ENCODE peak calls at places on chromosomes 5 and 9, in six cellular contexts. F is K562, M is uterus, O is hepatocyte, Y is NT2/D1, Z is right atrium auricular region. E is an unnamed sample. For H3K9me3, the result is how much of the 10 kb centered on the place peaks cover.

GRCh38 chr5:89981871-89982773 is 427.4 kb downstream of the CETN3 start:
- DNase-seq in Y (no peak), Z (no peak), F (no peak), M (no peak), O (no peak), E (no peak)

GRCh38 chr5:115461506-115462290 is 82.9 kb downstream of the FEM1C start:
- DNase-seq in O (no peak), Z (no peak), F (no peak), Y (no peak), M (no peak), E (peak)

GRCh38 chr5:143492783-143493182 is 89.3 kb upstream of the NR3C1 start:
- DNase-seq in M (no peak), Y (no peak), F (no peak), Z (no peak), O (no peak), E (no peak)

GRCh38 chr5:172897691-172898512 is 61.3 kb upstream of the RPL26L1 start:
- DNase-seq in M (no peak), F (no peak), Y (no peak), O (peak), Z (no peak), E (peak)

GRCh38 chr5:96520345-96520744 is 87.3 kb upstream of the PCSK1 start:
- DNase-seq in Y (no peak), Z (no peak), M (no peak), F (no peak), O (no peak), E (no peak)

GRCh38 chr9:136244116-136244775 is 1.4 kb downstream of the QSOX2 start:
- DNase-seq in Y (no peak), Z (no peak), F (no peak), O (no peak), M (no peak), E (peak)

GRCh38 chr5:175610381-175610780 is 47.5 kb upstream of the HRH2 start:
- DNase-seq in Z (no peak), O (no peak), F (no peak), Y (no peak), M (no peak), E (no peak)

GRCh38 chr5:120789918-120790714 is 326.0 kb downstream of the PRR16 start:
- DNase-seq in M (no peak), O (no peak), Y (no peak), Z (no peak), F (no peak), E (no peak)

GRCh38 chr5:9104576-9105339 is 441.1 kb downstream of the SEMA5A start:
- DNase-seq in O (no peak), Y (no peak), M (no peak), F (no peak), Z (no peak), E (no peak)

GRCh38 chr5:117590944-117591343 is 1016.3 kb upstream of the SEMA6A start:
- DNase-seq in Z (no peak), O (peak), F (no peak), M (no peak), Y (no peak), E (no peak)

GRCh38 chr5:169656125-169656990 is 19.3 kb downstream of the DOCK2 start:
- DNase-seq in F (no peak), M (no peak), Y (no peak), O (no peak), Z (no peak), E (no peak)

GRCh38 chr5:156865427-156865826 is 15.3 kb downstream of the PPP1R2B start:
- DNase-seq in F (no peak), O (no peak), Z (no peak), Y (no peak), M (no peak), E (no peak)

GRCh38 chr5:134177197-134178171 is 734 bp upstream of the SKP1 start:
- DNase-seq in Y (peak), F (peak), Z (peak), M (peak), O (peak), E (peak)

GRCh38 chr9:94084314-94084713 is at the start of gene PTPDC1:
- DNase-seq in Y (peak), F (peak), O (peak), M (peak), Z (no peak), E (no peak)

GRCh38 chr5:533243-534005 is 9.2 kb upstream of the SLC9A3 start:
- DNase-seq in F (no peak), M (no peak), O (no peak), Y (no peak), Z (no peak), E (no peak)

GRCh38 chr5:125043781-125044391 is 297.4 kb upstream of the ZNF608 start:
- DNase-seq in F (no peak), O (peak), Z (no peak), Y (no peak), M (peak), E (no peak)

GRCh38 chr9:16624356-16624755 is 246.1 kb downstream of the BNC2 start:
- DNase-seq in O (no peak), Z (no peak), Y (no peak), M (no peak), F (no peak), E (no peak)

GRCh38 chr5:149456597-149457392 is 77.7 kb upstream of the IL17B start:
- DNase-seq in F (peak), M (no peak), Z (no peak), O (peak), Y (no peak), E (peak)

GRCh38 chr5:40074801-40075200 is 604.9 kb upstream of the PTGER4 start:
- DNase-seq in Y (no peak), Z (no peak), F (no peak), M (no peak), O (no peak), E (no peak)

GRCh38 chr5:83470920-83471404 is 582 bp upstream of the VCAN start:
- DNase-seq in F (no peak), O (peak), Z (no peak), Y (no peak), M (no peak), E (peak)

GRCh38 chr9:112558476-112558875 is 71.8 kb downstream of the KIAA1958 start:
- DNase-seq in Z (no peak), O (no peak), F (no peak), Y (no peak), M (no peak), E (peak)

GRCh38 chr5:83777856-83778255 is 57.2 kb upstream of the HAPLN1 start:
- DNase-seq in Z (no peak), Y (no peak), F (no peak), O (no peak), M (no peak), E (peak)

GRCh38 chr9:132792547-132792946 is 85.5 kb downstream of the AK8 start:
- DNase-seq in O (no peak), Z (no peak), F (no peak), Y (no peak), M (no peak), E (no peak)

GRCh38 chr5:2184024-2184362 is 301.3 kb upstream of the IRX4 start:
- DNase-seq in F (no peak), M (no peak), O (no peak), Z (no peak), Y (no peak), E (no peak)

GRCh38 chr5:113330533-113331200 is 104.1 kb downstream of the TSSK1B start:
- DNase-seq in Z (no peak), Y (no peak), O (peak), F (peak), M (no peak), E (no peak)

GRCh38 chr5:6383376-6383775 is 5.0 kb upstream of the MED10 start:
- DNase-seq in M (no peak), O (no peak), F (no peak), Z (peak), Y (no peak), E (no peak)

GRCh38 chr5:103938151-103938671 is 375.6 kb upstream of the NUDT12 start:
- DNase-seq in M (no peak), Z (no peak), F (no peak), O (no peak), Y (no peak), E (no peak)

GRCh38 chr9:126793686-126794417 is 11.0 kb upstream of the ZBTB43 start:
- DNase-seq in Y (no peak), Z (no peak), M (no peak), O (no peak), F (no peak), E (peak)

DNA sequence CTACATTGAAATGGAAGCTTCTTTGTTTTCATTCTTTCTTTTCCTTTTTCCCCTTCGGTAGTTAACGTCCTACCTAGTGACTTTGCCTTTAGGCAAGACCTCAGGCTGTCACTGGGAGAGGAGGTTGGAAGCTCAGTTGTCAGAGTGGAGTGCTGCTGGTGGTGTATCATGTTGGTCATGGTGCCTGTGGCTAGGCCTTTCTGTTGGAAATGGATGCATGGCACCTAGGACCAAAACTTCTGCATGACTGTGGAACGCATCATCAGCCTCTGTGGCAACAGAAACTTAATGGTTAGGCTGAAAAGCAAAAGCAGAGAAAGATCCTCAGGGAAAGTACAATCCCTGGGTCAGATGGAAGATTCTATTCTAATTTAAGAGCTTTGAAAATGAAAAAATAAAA is 57.9 kb downstream of the OSTF1 start:
- DNase-seq in O (no peak), M (no peak), Y (no peak), Z (no peak), F (no peak), E (no peak)
- H3K9me3 ChIP-seq in O (under half), M (under half), Y (under half), Z (under half), F (under half), E (under half)

DNA sequence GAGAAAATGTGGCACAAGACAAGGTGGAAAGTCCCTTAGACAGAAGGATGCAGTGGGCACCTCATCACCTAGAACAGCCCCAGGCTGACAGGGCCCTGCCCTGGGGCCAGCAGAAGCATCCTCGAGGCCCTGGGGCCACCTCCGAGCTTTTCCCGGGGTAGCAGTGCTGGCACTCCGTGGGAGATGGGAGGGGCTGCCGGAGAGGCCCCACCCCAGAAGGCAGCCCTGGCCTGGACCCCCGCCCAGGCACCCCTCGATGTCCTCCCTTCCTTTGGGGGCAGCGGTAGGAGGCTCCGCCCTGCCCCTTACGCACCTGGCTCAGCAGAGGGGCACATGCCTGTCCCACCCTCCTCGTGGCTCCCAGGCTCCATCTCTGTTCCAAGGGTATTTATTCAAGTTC is 17.7 kb upstream of the NSMF start:
- DNase-seq in O (no peak), Z (no peak), Y (no peak), M (no peak), F (no peak), E (peak)
- H3K9me3 ChIP-seq in O (under half), Z (under half), Y (under half), M (under half), F (under half), E (under half)

DNA sequence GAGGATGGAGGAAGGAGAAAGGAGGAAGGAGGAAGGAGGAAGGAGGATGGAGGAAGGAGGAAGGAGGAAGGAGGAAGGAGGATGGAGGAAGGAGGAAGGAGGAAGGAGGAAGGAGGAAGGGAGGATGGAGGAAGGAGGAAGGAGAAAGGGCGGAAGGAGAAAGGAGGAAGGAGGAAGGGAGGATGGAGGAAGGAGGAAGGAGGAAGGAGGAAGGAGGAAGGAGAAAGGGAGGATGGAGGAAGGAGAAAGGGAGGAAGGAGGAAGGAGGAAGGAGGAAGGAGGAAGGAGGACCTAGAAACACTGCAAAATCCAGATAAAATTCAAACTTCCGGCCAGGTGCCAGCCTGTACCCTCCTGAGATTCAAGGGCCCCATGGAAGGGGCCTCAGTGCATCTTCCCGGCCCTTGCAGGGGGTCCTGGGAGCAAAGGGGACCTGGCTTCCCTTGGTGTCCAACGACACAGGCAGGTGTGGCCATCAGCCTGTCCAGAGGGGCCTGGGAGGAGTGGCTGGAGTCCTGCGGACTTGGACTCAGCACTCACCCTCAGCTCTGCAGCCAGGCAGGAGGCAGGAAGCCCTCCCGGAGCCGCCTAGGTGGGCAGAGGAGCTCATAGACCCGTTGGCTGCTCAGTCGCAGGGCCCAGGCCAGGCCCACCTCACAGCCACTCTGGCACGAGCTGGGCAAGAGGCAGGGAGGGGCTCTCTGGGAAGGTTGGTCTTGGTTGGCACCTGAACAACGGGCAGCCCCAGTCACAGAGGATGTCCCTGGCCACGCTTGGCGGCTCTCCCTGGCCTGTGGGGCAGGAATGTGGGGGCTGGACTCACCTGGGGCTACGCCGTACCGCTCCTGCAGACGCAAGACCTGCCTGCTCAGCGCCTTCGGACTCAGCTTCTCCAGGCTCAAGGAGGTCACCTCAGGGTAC is 53.6 kb upstream of the NRARP start:
- DNase-seq in O (no peak), M (no peak), F (no peak), Z (no peak), Y (no peak), E (peak)
- H3K9me3 ChIP-seq in O (under half), M (under half), F (under half), Z (under half), Y (under half), E (under half)

DNA sequence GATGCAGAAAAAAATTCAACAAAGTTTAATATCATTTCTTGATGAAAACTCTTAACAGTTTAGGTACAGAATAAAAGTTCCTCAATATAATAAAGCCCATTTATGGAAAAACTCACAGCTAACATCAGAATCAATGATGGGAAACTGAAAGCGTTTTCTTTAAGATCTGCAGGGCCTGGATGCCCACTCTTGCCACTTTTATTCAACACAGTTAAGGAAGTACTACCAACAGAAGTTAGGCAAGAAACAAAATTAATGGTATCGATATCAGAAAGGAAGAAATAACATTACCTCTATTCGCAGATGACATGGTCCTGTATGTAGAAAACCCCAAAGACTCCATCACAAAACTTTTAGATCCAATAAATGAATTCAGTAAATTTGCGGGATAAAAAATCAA is 542.4 kb upstream of the RGMB start:
- DNase-seq in Y (no peak), M (no peak), Z (no peak), O (no peak), F (no peak), E (no peak)
- H3K9me3 ChIP-seq in Y (under half), M (under half), Z (under half), O (under half), F (under half), E (under half)

GRCh38 chr9:122929803-122930354 is 1.4 kb downstream of the ZBTB26 start:
- DNase-seq in Y (no peak), O (no peak), F (no peak), Z (no peak), M (no peak), E (no peak)

GRCh38 chr9:122922713-122923112 is 8.6 kb downstream of the ZBTB26 start:
- DNase-seq in Z (no peak), F (no peak), O (no peak), Y (no peak), M (no peak), E (no peak)

DNA sequence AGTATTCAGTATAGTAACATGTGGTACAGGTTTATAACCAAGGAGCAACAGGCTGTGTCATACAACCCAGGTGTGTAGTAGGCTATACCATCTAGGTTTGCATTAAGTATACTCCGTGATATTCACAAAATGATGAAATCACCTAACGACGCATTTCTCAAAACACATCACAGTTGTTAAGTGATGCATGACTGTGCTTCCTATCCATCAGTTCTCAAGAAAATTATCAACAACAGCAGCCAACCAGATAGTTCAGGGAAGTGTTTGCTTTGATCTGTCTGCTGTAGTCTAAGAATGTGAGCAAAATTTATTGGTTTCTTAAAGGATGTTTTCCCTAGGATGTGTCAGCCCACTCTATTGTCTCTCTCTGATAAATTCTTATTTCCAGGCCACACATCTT is 7.4 kb downstream of the ZBTB26 start:
- DNase-seq in F (no peak), Z (no peak), M (no peak), O (no peak), Y (no peak), E (no peak)
- H3K9me3 ChIP-seq in F (under half), Z (under half), M (under half), O (under half), Y (under half), E (under half)

DNA sequence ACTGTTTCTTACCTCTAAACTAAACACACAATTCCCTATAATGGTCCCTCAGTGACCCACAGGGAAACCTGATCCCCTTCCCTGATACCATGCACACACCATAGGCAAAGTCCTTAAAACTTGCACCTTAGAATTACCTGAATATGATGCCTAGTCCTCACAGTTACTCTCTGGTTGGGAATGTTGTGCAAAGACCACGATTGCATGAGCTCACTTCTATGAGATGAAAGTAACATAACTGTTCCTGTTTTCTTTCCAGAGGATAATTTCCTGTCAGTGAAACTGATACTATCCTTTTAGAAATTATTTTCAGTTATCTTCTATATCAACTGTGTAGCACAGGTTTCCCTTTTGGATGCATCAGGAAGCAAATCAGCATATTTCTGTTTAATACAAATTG is 51.4 kb upstream of the TNFAIP8 start:
- DNase-seq in Y (no peak), M (no peak), F (no peak), O (no peak), Z (no peak), E (no peak)
- H3K9me3 ChIP-seq in Y (under half), M (under half), F (under half), O (under half), Z (under half), E (under half)

GRCh38 chr5:43638107-43638506 is 35.1 kb downstream of the NNT start:
- DNase-seq in M (no peak), F (no peak), Y (no peak), O (no peak), Z (no peak), E (no peak)
- H3K9me3 ChIP-seq in M (under half), F (under half), Y (under half), O (under half), Z (under half), E (under half)

GRCh38 chr5:44199408-44199807 is 189.8 kb downstream of the FGF10 start:
- DNase-seq in O (no peak), Z (no peak), M (no peak), Y (no peak), F (no peak), E (no peak)
- H3K9me3 ChIP-seq in O (under half), Z (under half), M (under half), Y (under half), F (under half), E (under half)

GRCh38 chr9:100368672-100369071 is 15.9 kb upstream of the TEX10 start:
- DNase-seq in Z (no peak), F (no peak), Y (no peak), O (no peak), M (no peak), E (no peak)
- H3K9me3 ChIP-seq in Z (under half), F (under half), Y (under half), O (under half), M (under half), E (under half)

GRCh38 chr5:53543401-53543800 is 17.0 kb upstream of the NDUFS4 start:
- DNase-seq in Z (no peak), Y (no peak), O (no peak), M (no peak), F (peak), E (no peak)
- H3K9me3 ChIP-seq in Z (under half), Y (under half), O (under half), M (under half), F (under half), E (under half)